ENCODE peak calls at places on chromosomes 11 and 22, in ten cellular contexts. One of them, this sample, is unnamed.

GRCh38 chr11:74572349-74572748 is 20.0 kb upstream of the POLD3 start:
- ATAC-seq in T-helper 17 cell: no peak
- ATAC-seq in activated B cell treated with CpG ODN at 0.5 μM for 24 hours: no peak
- ATAC-seq in left ventricle myocardium superior: no peak
- ATAC-seq in heart right ventricle: no peak
- ATAC-seq in natural killer cell: no peak
- ATAC-seq in SK-N-SH treated with all-trans-retinoic acid at 6 μM for 48 hours: no peak
- ATAC-seq in mucosa of descending colon: peak; percentile 81
- ATAC-seq in stimulated activated naive CD8-positive, alpha-beta T cell treated with anti-CD3 and anti-CD28 coated beads, Interleukin-15, amount 100 ng/mL, for 72 hours: no peak
- ATAC-seq in HCT116: no peak
- ATAC-seq in this sample: no peak

GRCh38 chr11:5892908-5893307 is at the start of gene OR52E5:
- ATAC-seq in SK-N-SH treated with all-trans-retinoic acid at 6 μM for 48 hours: no peak
- ATAC-seq in stimulated activated naive CD8-positive, alpha-beta T cell treated with anti-CD3 and anti-CD28 coated beads, Interleukin-15, amount 100 ng/mL, for 72 hours: peak; percentile 26
- ATAC-seq in left ventricle myocardium superior: no peak
- ATAC-seq in T-helper 17 cell: no peak
- ATAC-seq in natural killer cell: no peak
- ATAC-seq in mucosa of descending colon: no peak
- ATAC-seq in heart right ventricle: no peak
- ATAC-seq in activated B cell treated with CpG ODN at 0.5 μM for 24 hours: no peak
- ATAC-seq in HCT116: no peak
- ATAC-seq in this sample: no peak

GRCh38 chr11:87743002-87743401 is 432.2 kb downstream of the RAB38 start:
- ATAC-seq in natural killer cell: no peak
- ATAC-seq in left ventricle myocardium superior: no peak
- ATAC-seq in HCT116: peak; percentile 64
- ATAC-seq in activated B cell treated with CpG ODN at 0.5 μM for 24 hours: no peak
- ATAC-seq in T-helper 17 cell: no peak
- ATAC-seq in mucosa of descending colon: no peak
- ATAC-seq in stimulated activated naive CD8-positive, alpha-beta T cell treated with anti-CD3 and anti-CD28 coated beads, Interleukin-15, amount 100 ng/mL, for 72 hours: no peak
- ATAC-seq in heart right ventricle: no peak
- ATAC-seq in SK-N-SH treated with all-trans-retinoic acid at 6 μM for 48 hours: no peak
- ATAC-seq in this sample: no peak

GRCh38 chr11:103109818-103110388 is 677 bp downstream of the DYNC2H1 start:
- ATAC-seq in heart right ventricle: peak; percentile 5
- ATAC-seq in natural killer cell: no peak
- ATAC-seq in T-helper 17 cell: no peak
- ATAC-seq in activated B cell treated with CpG ODN at 0.5 μM for 24 hours: peak; percentile 28
- ATAC-seq in HCT116: no peak
- ATAC-seq in mucosa of descending colon: no peak
- ATAC-seq in left ventricle myocardium superior: peak; percentile 9
- ATAC-seq in stimulated activated naive CD8-positive, alpha-beta T cell treated with anti-CD3 and anti-CD28 coated beads, Interleukin-15, amount 100 ng/mL, for 72 hours: no peak
- ATAC-seq in SK-N-SH treated with all-trans-retinoic acid at 6 μM for 48 hours: peak; percentile 51
- ATAC-seq in this sample: peak; percentile 58

GRCh38 chr11:34311126-34311525 is 46.7 kb downstream of the ABTB2 start:
- ATAC-seq in mucosa of descending colon: no peak
- ATAC-seq in left ventricle myocardium superior: peak; percentile 92
- ATAC-seq in natural killer cell: no peak
- ATAC-seq in T-helper 17 cell: no peak
- ATAC-seq in activated B cell treated with CpG ODN at 0.5 μM for 24 hours: no peak
- ATAC-seq in SK-N-SH treated with all-trans-retinoic acid at 6 μM for 48 hours: no peak
- ATAC-seq in stimulated activated naive CD8-positive, alpha-beta T cell treated with anti-CD3 and anti-CD28 coated beads, Interleukin-15, amount 100 ng/mL, for 72 hours: no peak
- ATAC-seq in HCT116: no peak
- ATAC-seq in heart right ventricle: peak; percentile 87
- ATAC-seq in this sample: no peak

GRCh38 chr11:4455439-4455838 is 6.3 kb downstream of the OR52K2 start:
- ATAC-seq in stimulated activated naive CD8-positive, alpha-beta T cell treated with anti-CD3 and anti-CD28 coated beads, Interleukin-15, amount 100 ng/mL, for 72 hours: no peak
- ATAC-seq in activated B cell treated with CpG ODN at 0.5 μM for 24 hours: no peak
- ATAC-seq in natural killer cell: peak; percentile 64
- ATAC-seq in left ventricle myocardium superior: peak; percentile 58
- ATAC-seq in T-helper 17 cell: peak; percentile 47
- ATAC-seq in heart right ventricle: peak; percentile 64
- ATAC-seq in SK-N-SH treated with all-trans-retinoic acid at 6 μM for 48 hours: no peak
- ATAC-seq in mucosa of descending colon: peak; percentile 63
- ATAC-seq in HCT116: no peak
- ATAC-seq in this sample: no peak

GRCh38 chr11:83990160-83990733 is 704.1 kb upstream of the CCDC90B start:
- ATAC-seq in heart right ventricle: peak; percentile 87
- ATAC-seq in left ventricle myocardium superior: peak; percentile 73
- ATAC-seq in natural killer cell: no peak
- ATAC-seq in stimulated activated naive CD8-positive, alpha-beta T cell treated with anti-CD3 and anti-CD28 coated beads, Interleukin-15, amount 100 ng/mL, for 72 hours: no peak
- ATAC-seq in T-helper 17 cell: no peak
- ATAC-seq in activated B cell treated with CpG ODN at 0.5 μM for 24 hours: no peak
- ATAC-seq in SK-N-SH treated with all-trans-retinoic acid at 6 μM for 48 hours: no peak
- ATAC-seq in mucosa of descending colon: no peak
- ATAC-seq in HCT116: no peak
- ATAC-seq in this sample: no peak

GRCh38 chr11:71342951-71343827 is 90.8 kb upstream of the SHANK2 start:
- ATAC-seq in activated B cell treated with CpG ODN at 0.5 μM for 24 hours: no peak
- ATAC-seq in HCT116: peak; percentile 95
- ATAC-seq in heart right ventricle: no peak
- ATAC-seq in mucosa of descending colon: peak; percentile 68
- ATAC-seq in stimulated activated naive CD8-positive, alpha-beta T cell treated with anti-CD3 and anti-CD28 coated beads, Interleukin-15, amount 100 ng/mL, for 72 hours: peak; percentile 31
- ATAC-seq in left ventricle myocardium superior: no peak
- ATAC-seq in SK-N-SH treated with all-trans-retinoic acid at 6 μM for 48 hours: no peak
- ATAC-seq in T-helper 17 cell: no peak
- ATAC-seq in natural killer cell: no peak
- ATAC-seq in this sample: no peak

GRCh38 chr22:17201285-17201945 is 17.8 kb downstream of the ADA2 start:
- ATAC-seq in HCT116: peak; percentile 49
- ATAC-seq in stimulated activated naive CD8-positive, alpha-beta T cell treated with anti-CD3 and anti-CD28 coated beads, Interleukin-15, amount 100 ng/mL, for 72 hours: no peak
- ATAC-seq in T-helper 17 cell: no peak
- ATAC-seq in SK-N-SH treated with all-trans-retinoic acid at 6 μM for 48 hours: peak; percentile 58
- ATAC-seq in mucosa of descending colon: peak; percentile 22
- ATAC-seq in activated B cell treated with CpG ODN at 0.5 μM for 24 hours: no peak
- ATAC-seq in natural killer cell: no peak
- ATAC-seq in heart right ventricle: no peak
- ATAC-seq in left ventricle myocardium superior: no peak
- ATAC-seq in this sample: no peak

GRCh38 chr11:6440906-6441358 is at the start of gene HPX:
- ATAC-seq in HCT116: no peak
- ATAC-seq in left ventricle myocardium superior: no peak
- ATAC-seq in T-helper 17 cell: no peak
- ATAC-seq in stimulated activated naive CD8-positive, alpha-beta T cell treated with anti-CD3 and anti-CD28 coated beads, Interleukin-15, amount 100 ng/mL, for 72 hours: no peak
- ATAC-seq in mucosa of descending colon: no peak
- ATAC-seq in heart right ventricle: no peak
- ATAC-seq in SK-N-SH treated with all-trans-retinoic acid at 6 μM for 48 hours: no peak
- ATAC-seq in natural killer cell: no peak
- ATAC-seq in activated B cell treated with CpG ODN at 0.5 μM for 24 hours: no peak
- ATAC-seq in this sample: no peak

GRCh38 chr11:73426184-73426845 is 50.1 kb downstream of the RELT start:
- ATAC-seq in SK-N-SH treated with all-trans-retinoic acid at 6 μM for 48 hours: peak; percentile 43
- ATAC-seq in stimulated activated naive CD8-positive, alpha-beta T cell treated with anti-CD3 and anti-CD28 coated beads, Interleukin-15, amount 100 ng/mL, for 72 hours: no peak
- ATAC-seq in mucosa of descending colon: no peak
- ATAC-seq in activated B cell treated with CpG ODN at 0.5 μM for 24 hours: no peak
- ATAC-seq in natural killer cell: no peak
- ATAC-seq in left ventricle myocardium superior: no peak
- ATAC-seq in HCT116: no peak
- ATAC-seq in heart right ventricle: peak; percentile 31
- ATAC-seq in T-helper 17 cell: no peak
- ATAC-seq in this sample: no peak

GRCh38 chr11:86551286-86551685 is 121.1 kb downstream of the ME3 start:
- ATAC-seq in T-helper 17 cell: no peak
- ATAC-seq in activated B cell treated with CpG ODN at 0.5 μM for 24 hours: no peak
- ATAC-seq in HCT116: no peak
- ATAC-seq in stimulated activated naive CD8-positive, alpha-beta T cell treated with anti-CD3 and anti-CD28 coated beads, Interleukin-15, amount 100 ng/mL, for 72 hours: no peak
- ATAC-seq in natural killer cell: peak; percentile 52
- ATAC-seq in mucosa of descending colon: peak; percentile 86
- ATAC-seq in SK-N-SH treated with all-trans-retinoic acid at 6 μM for 48 hours: peak; percentile 81
- ATAC-seq in heart right ventricle: peak; percentile 34
- ATAC-seq in left ventricle myocardium superior: peak; percentile 51
- ATAC-seq in this sample: no peak

GRCh38 chr11:77096591-77097019 is 6.0 kb upstream of the OMP start:
- ATAC-seq in T-helper 17 cell: no peak
- ATAC-seq in stimulated activated naive CD8-positive, alpha-beta T cell treated with anti-CD3 and anti-CD28 coated beads, Interleukin-15, amount 100 ng/mL, for 72 hours: no peak
- ATAC-seq in natural killer cell: no peak
- ATAC-seq in SK-N-SH treated with all-trans-retinoic acid at 6 μM for 48 hours: no peak
- ATAC-seq in HCT116: no peak
- ATAC-seq in heart right ventricle: no peak
- ATAC-seq in left ventricle myocardium superior: no peak
- ATAC-seq in activated B cell treated with CpG ODN at 0.5 μM for 24 hours: no peak
- ATAC-seq in mucosa of descending colon: peak; percentile 11
- ATAC-seq in this sample: no peak

GRCh38 chr11:64851831-64852337 is 7.4 kb upstream of the CDC42BPG start:
- ATAC-seq in T-helper 17 cell: peak; percentile 4
- ATAC-seq in heart right ventricle: no peak
- ATAC-seq in HCT116: no peak
- ATAC-seq in left ventricle myocardium superior: no peak
- ATAC-seq in natural killer cell: no peak
- ATAC-seq in activated B cell treated with CpG ODN at 0.5 μM for 24 hours: peak; percentile 40
- ATAC-seq in mucosa of descending colon: no peak
- ATAC-seq in SK-N-SH treated with all-trans-retinoic acid at 6 μM for 48 hours: no peak
- ATAC-seq in stimulated activated naive CD8-positive, alpha-beta T cell treated with anti-CD3 and anti-CD28 coated beads, Interleukin-15, amount 100 ng/mL, for 72 hours: peak; percentile 24
- ATAC-seq in this sample: peak; percentile 67

GRCh38 chr11:129950319-129951034 is 52.2 kb downstream of the PRDM10 start:
- ATAC-seq in activated B cell treated with CpG ODN at 0.5 μM for 24 hours: no peak
- ATAC-seq in heart right ventricle: peak; percentile 74
- ATAC-seq in mucosa of descending colon: peak; percentile 74
- ATAC-seq in SK-N-SH treated with all-trans-retinoic acid at 6 μM for 48 hours: peak; percentile 37
- ATAC-seq in stimulated activated naive CD8-positive, alpha-beta T cell treated with anti-CD3 and anti-CD28 coated beads, Interleukin-15, amount 100 ng/mL, for 72 hours: no peak
- ATAC-seq in natural killer cell: peak; percentile 41
- ATAC-seq in T-helper 17 cell: no peak
- ATAC-seq in left ventricle myocardium superior: peak; percentile 76
- ATAC-seq in HCT116: no peak
- ATAC-seq in this sample: no peak

GRCh38 chr11:66181632-66182345 is 86.7 kb upstream of the RAB1B start:
- ATAC-seq in activated B cell treated with CpG ODN at 0.5 μM for 24 hours: no peak
- ATAC-seq in natural killer cell: no peak
- ATAC-seq in HCT116: no peak
- ATAC-seq in SK-N-SH treated with all-trans-retinoic acid at 6 μM for 48 hours: no peak
- ATAC-seq in left ventricle myocardium superior: no peak
- ATAC-seq in heart right ventricle: no peak
- ATAC-seq in T-helper 17 cell: no peak
- ATAC-seq in mucosa of descending colon: no peak
- ATAC-seq in stimulated activated naive CD8-positive, alpha-beta T cell treated with anti-CD3 and anti-CD28 coated beads, Interleukin-15, amount 100 ng/mL, for 72 hours: no peak
- ATAC-seq in this sample: no peak

GRCh38 chr11:134498326-134499139 is 86.5 kb upstream of the B3GAT1 start:
- ATAC-seq in stimulated activated naive CD8-positive, alpha-beta T cell treated with anti-CD3 and anti-CD28 coated beads, Interleukin-15, amount 100 ng/mL, for 72 hours: no peak
- ATAC-seq in heart right ventricle: peak; percentile 50
- ATAC-seq in SK-N-SH treated with all-trans-retinoic acid at 6 μM for 48 hours: no peak
- ATAC-seq in mucosa of descending colon: peak; percentile 12
- ATAC-seq in natural killer cell: peak; percentile 19
- ATAC-seq in left ventricle myocardium superior: peak; percentile 61
- ATAC-seq in T-helper 17 cell: no peak
- ATAC-seq in HCT116: no peak
- ATAC-seq in activated B cell treated with CpG ODN at 0.5 μM for 24 hours: no peak
- ATAC-seq in this sample: no peak